ENCODE peak calls at places on chromosomes 6 and 20, in ten cellular contexts. C, U, S, L, D, A, T, I, B and Y are unnamed samples. For H3K4me1 and H3K27me3, the result is how much of the 10 kb centered on the place peaks cover.

GRCh38 chr6:166006593-166007301 is 160.9 kb downstream of the TBXT start:
- DNase-seq in I (no peak), L (no peak), D (no peak), U (no peak), A (no peak), C (peak), B (no peak), T (no peak), S (no peak), Y (no peak)

GRCh38 chr20:57451759-57452661 is 60.8 kb downstream of the RBM38 start:
- DNase-seq in S (no peak), C (no peak), B (no peak), L (no peak), D (no peak), T (peak), I (no peak), U (no peak), A (peak), Y (no peak)

GRCh38 chr6:17454316-17455005 is 61.1 kb downstream of the CAP2 start:
- DNase-seq in A (no peak), S (no peak), B (no peak), C (no peak), I (no peak), D (no peak), L (no peak), U (no peak), T (no peak), Y (no peak)

GRCh38 chr6:1849686-1850580 is 240.2 kb downstream of the FOXC1 start:
- DNase-seq in U (no peak), D (no peak), B (no peak), T (no peak), L (no peak), C (no peak), S (no peak), I (no peak), A (no peak), Y (no peak)

GRCh38 chr6:86938814-86939213 is 1.5 kb downstream of the HTR1E start:
- DNase-seq in S (no peak), C (peak), T (no peak), B (no peak), D (no peak), U (no peak), I (no peak), L (no peak), A (no peak), Y (no peak)

GRCh38 chr6:155354167-155354566 is 39.9 kb upstream of the TFB1M start:
- DNase-seq in T (no peak), L (no peak), S (no peak), B (no peak), C (no peak), I (no peak), A (no peak), U (no peak), D (no peak), Y (no peak)

GRCh38 chr6:70108230-70108629 is 194.7 kb downstream of the COL9A1 start:
- DNase-seq in L (no peak), S (peak), I (peak), T (peak), B (no peak), A (no peak), U (no peak), D (no peak), C (no peak), Y (no peak)

GRCh38 chr6:163943647-163944395 is 529.3 kb downstream of the QKI start:
- DNase-seq in U (no peak), D (no peak), S (no peak), A (no peak), B (no peak), C (no peak), T (no peak), I (no peak), L (no peak), Y (no peak)

GRCh38 chr6:53466257-53466656 is 78.6 kb downstream of the GCLC start:
- DNase-seq in B (no peak), S (no peak), L (no peak), T (no peak), I (no peak), C (no peak), D (no peak), A (no peak), U (no peak), Y (no peak)

GRCh38 chr6:159852877-159853276 is 37.9 kb upstream of the MAS1 start:
- DNase-seq in B (no peak), D (peak), A (no peak), T (no peak), U (no peak), S (no peak), C (peak), I (no peak), L (no peak), Y (no peak)

GRCh38 chr20:10255846-10256245 is 37.2 kb downstream of the SNAP25 start:
- DNase-seq in L (no peak), U (no peak), D (no peak), I (no peak), S (no peak), T (no peak), A (no peak), B (no peak), C (no peak), Y (no peak)

GRCh38 chr6:13445744-13446115 is 41.7 kb downstream of the GFOD1 start:
- DNase-seq in U (no peak), A (no peak), D (no peak), T (no peak), I (no peak), C (no peak), L (no peak), S (no peak), B (no peak), Y (no peak)

GRCh38 chr6:135002229-135002844 is 52.3 kb downstream of the HBS1L start:
- DNase-seq in A (no peak), C (no peak), S (peak), I (no peak), B (no peak), U (no peak), T (peak), L (no peak), D (no peak), Y (no peak)

GRCh38 chr6:1406306-1407058 is 17.1 kb downstream of the FOXF2 start:
- DNase-seq in I (no peak), S (no peak), L (peak), U (no peak), C (no peak), D (peak), A (no peak), T (no peak), B (no peak), Y (no peak)

GRCh38 chr6:55917756-55918415 is 42.5 kb upstream of the BMP5 start:
- DNase-seq in U (no peak), L (no peak), S (no peak), D (no peak), I (no peak), C (no peak), T (no peak), A (no peak), B (no peak), Y (no peak)

GRCh38 chr6:30198166-30199084 is 14.8 kb downstream of the TRIM26 start:
- DNase-seq in U (no peak), I (no peak), T (no peak), C (peak), A (peak), D (no peak), B (no peak), L (no peak), S (no peak), Y (no peak)

GRCh38 chr6:79949235-79949634 is 1.9 kb upstream of the ELOVL4 start:
- DNase-seq in L (peak), A (no peak), C (no peak), S (peak), I (peak), T (peak), U (peak), B (no peak), D (no peak), Y (peak)

GRCh38 chr20:19212524-19213502 is at the start of gene SLC24A3:
- DNase-seq in U (no peak), T (no peak), A (peak), I (no peak), S (peak), D (peak), B (peak), L (peak), C (no peak), Y (peak)

GRCh38 chr20:63652192-63652980 is 838 bp downstream of the STMN3 start:
- DNase-seq in I (no peak), B (peak), S (peak), U (no peak), C (no peak), T (peak), A (no peak), L (no peak), D (no peak), Y (no peak)

GRCh38 chr6:157774153-157775135 is 48.6 kb upstream of the SNX9 start:
- DNase-seq in D (no peak), T (peak), C (no peak), I (no peak), B (no peak), U (no peak), L (no peak), A (no peak), S (no peak), Y (no peak)

GRCh38 chr20:17642404-17643269 is 39.4 kb downstream of the RRBP1 start:
- DNase-seq in C (no peak), T (no peak), A (no peak), L (no peak), D (no peak), B (no peak), I (no peak), U (no peak), S (no peak), Y (no peak)

GRCh38 chr6:73129653-73130443 is 95.4 kb downstream of the KHDC1L start:
- DNase-seq in S (peak), L (peak), A (peak), I (peak), C (peak), T (peak), B (peak), U (peak), D (peak), Y (peak)

GRCh38 chr6:2982464-2983121 is 11.2 kb upstream of the SERPINB6 start:
- DNase-seq in C (no peak), L (no peak), S (no peak), U (no peak), B (no peak), I (no peak), T (no peak), D (no peak), A (no peak), Y (no peak)

GRCh38 chr6:138572200-138572875 is 73.0 kb upstream of the NHSL1 start:
- DNase-seq in C (no peak), B (peak), L (peak), T (no peak), S (peak), U (peak), A (peak), D (no peak), I (no peak), Y (peak)

GRCh38 chr6:115591973-115592486 is 468.7 kb downstream of the FRK start:
- DNase-seq in I (no peak), B (no peak), D (no peak), L (no peak), T (no peak), C (no peak), S (no peak), A (no peak), U (no peak), Y (no peak)

GRCh38 chr20:20549267-20549612 is 163.2 kb downstream of the RALGAPA2 start:
- DNase-seq in I (no peak), B (no peak), T (no peak), C (no peak), U (no peak), D (no peak), S (no peak), L (peak), A (no peak), Y (no peak)

GRCh38 chr6:26044140-26045045 is 42.8 kb upstream of the HFE start:
- DNase-seq in S (peak), T (no peak), L (no peak), D (no peak), U (no peak), C (no peak), A (peak), I (no peak), B (peak), Y (peak)

DNA sequence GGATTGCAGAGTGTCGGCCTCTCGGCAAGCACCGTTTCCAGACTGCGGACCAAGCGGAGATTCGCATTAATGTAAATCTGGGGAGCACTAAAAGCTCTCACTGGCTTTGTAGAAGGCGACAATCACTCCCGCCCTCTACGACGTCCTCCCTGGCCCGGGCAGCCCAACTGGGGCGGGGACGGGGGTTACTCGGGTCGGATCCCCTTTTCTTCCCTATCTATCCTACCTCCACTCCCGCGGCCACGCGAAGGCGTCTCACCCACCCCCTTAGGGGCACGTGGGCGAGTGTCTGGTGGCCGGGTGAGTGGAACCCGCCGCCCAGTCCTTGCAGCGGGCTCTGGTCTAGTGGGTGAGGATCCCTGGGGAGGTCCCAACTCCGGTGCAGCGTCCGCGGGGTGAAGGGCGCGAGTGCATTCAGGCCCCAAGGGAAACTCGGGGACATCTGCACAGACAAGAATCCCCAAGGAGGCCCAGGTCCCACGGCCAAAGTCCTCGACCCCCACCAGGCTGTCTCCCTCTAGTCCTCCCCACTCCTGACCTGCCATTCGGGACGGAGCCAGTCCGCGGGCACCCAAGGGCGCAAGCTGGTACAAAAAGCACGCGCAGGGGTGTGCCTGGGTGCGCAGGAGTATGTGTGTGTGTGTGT is 42.4 kb upstream of the OSTM1 start:
- DNase-seq in A (no peak), B (no peak), D (no peak), I (no peak), C (peak), L (no peak), T (no peak), U (no peak), S (no peak), Y (no peak)
- H3K4me1 ChIP-seq in A (under half), B (under half), D (half or more), I (under half), C (under half), L (half or more), T (under half), U (under half), S (under half), Y (under half)

GRCh38 chr20:1232538-1233111 is 6.8 kb downstream of the RAD21L1 start:
- DNase-seq in C (no peak), A (no peak), L (no peak), S (no peak), D (no peak), B (no peak), U (no peak), I (no peak), T (no peak), Y (no peak)
- H3K27me3 ChIP-seq in C (under half), A (under half), L (under half), S (under half), D (under half), B (under half), U (under half), I (under half), T (under half), Y (half or more)

DNA sequence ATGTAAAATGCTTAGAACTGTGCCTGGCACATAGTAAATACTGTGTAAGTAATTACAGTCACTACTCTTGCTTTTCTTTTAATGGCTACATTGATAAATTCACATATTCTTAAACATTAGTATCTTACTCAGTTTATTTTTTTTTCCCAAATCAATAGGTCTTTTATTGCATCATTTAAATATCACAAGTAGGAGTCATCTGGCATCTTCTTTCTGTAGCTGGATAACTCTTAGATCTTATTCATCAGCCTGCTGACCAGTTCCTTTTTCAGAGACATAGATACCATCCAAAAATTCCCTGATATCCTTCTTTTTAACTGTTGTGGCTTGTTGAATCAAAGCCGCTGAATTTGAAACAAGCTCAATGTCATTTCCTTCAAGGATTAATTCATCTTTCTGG is 20.0 kb upstream of the PHF3 start:
- DNase-seq in C (no peak), T (no peak), A (no peak), S (no peak), U (no peak), D (no peak), L (no peak), I (no peak), B (no peak), Y (no peak)
- TF ChIP-seq EP300 in C (no peak), T (no peak), A (no peak), S (no peak), U (no peak), D (no peak), L (no peak), I (no peak), B (no peak), Y (no peak)

GRCh38 chr20:59598625-59599310 is 5.6 kb upstream of the PHACTR3 start:
- DNase-seq in D (no peak), C (no peak), A (no peak), L (peak), T (peak), S (peak), U (no peak), I (peak), B (no peak), Y (peak)
- H3K4me1 ChIP-seq in D (under half), C (under half), A (under half), L (under half), T (under half), S (under half), U (under half), I (under half), B (under half), Y (under half)

DNA sequence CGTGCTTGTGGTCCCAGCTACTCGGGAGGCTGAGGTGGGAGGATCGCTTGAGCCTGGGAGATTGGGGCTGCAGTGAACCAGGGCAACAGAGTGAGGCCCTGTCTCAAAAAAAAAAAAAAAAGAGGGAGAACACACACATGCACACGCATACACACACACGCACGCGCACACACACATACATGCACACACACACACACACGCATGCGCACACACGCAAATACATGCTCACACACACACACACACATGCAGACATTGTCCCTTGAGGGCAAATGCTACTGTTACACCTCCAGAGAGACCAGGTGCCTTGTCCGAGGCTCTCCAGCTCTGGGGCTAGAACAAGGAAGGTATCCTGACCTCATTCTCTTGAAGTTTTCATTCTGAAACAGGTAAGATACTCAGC is 64.5 kb downstream of the RAB44 start:
- DNase-seq in A (no peak), T (no peak), B (no peak), S (no peak), U (no peak), L (no peak), I (no peak), D (no peak), C (no peak), Y (no peak)
- H3K27me3 ChIP-seq in A (under half), T (under half), B (under half), S (half or more), U (under half), L (under half), I (under half), D (under half), C (under half), Y (under half)

DNA sequence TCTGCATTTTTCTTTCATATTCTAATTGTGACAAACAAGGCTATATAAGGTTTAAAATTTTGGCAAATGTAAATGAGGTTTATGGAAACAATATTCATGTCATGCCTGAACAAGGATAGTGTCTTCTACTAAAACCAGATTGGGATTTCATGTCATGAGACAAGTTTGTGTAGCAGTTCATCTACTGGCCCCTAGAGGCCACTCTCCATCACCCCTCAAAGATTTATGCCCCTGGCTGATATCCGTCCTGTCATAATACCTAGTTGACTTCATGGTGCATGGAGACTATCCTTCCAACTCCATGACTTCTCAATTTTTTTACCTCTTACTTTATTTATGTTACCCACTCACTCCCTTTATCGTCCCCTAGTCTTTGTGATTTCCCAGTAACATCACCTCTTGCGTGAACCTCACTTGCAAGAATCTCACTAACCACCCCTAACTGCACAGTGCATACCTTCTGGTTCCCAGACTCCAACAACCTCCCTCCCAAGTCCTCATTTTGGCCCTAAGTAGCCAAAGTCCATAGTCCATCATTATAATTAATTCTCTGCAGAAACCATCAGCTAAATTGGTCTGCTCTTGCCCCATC is 179.8 kb downstream of the TASP1 start:
- DNase-seq in C (no peak), U (peak), D (no peak), S (peak), T (peak), B (no peak), I (no peak), L (no peak), A (no peak), Y (peak)
- TF ChIP-seq EP300 in C (no peak), U (no peak), D (no peak), S (no peak), T (no peak), B (no peak), I (no peak), L (no peak), A (no peak), Y (no peak)

GRCh38 chr6:44054635-44055559 is 72.4 kb downstream of the MRPL14 start:
- DNase-seq in S (no peak), C (no peak), U (no peak), D (no peak), B (no peak), T (no peak), A (no peak), L (no peak), I (no peak), Y (no peak)
- H3K4me1 ChIP-seq in S (half or more), C (half or more), U (under half), D (half or more), B (under half), T (half or more), A (under half), L (half or more), I (under half), Y (under half)